ENCODE peak calls at places on chromosomes 3 and 15, in five cellular contexts. L is fibroblast of lung, J is GM23248, R is lung, S is adipocyte. G is an unnamed sample.

GRCh38 chr3:182500294-182500693 is 293.0 kb upstream of the ATP11B start:
- DNase-seq in S (no peak), L (no peak), J (no peak), R (no peak), G (no peak)

GRCh38 chr3:184740509-184741258 is 28.8 kb upstream of the MAGEF1 start:
- DNase-seq in J (peak; percentile 87), R (no peak), L (peak; percentile 33), S (peak; percentile 58), G (no peak)

GRCh38 chr3:17632401-17633100 is 109.9 kb downstream of the TBC1D5 start:
- DNase-seq in L (peak; percentile 73), S (peak; percentile 81), J (peak; percentile 83), R (no peak), G (no peak)

GRCh38 chr3:14335774-14336413 is 66.5 kb upstream of the SLC6A6 start:
- DNase-seq in R (no peak), J (no peak), S (no peak), L (no peak), G (no peak)

GRCh38 chr3:14915636-14916222 is 31.7 kb upstream of the NR2C2 start:
- DNase-seq in L (no peak), J (peak; percentile 11), R (no peak), S (no peak), G (no peak)

GRCh38 chr3:107264888-107265287 is 112.4 kb upstream of the CCDC54 start:
- DNase-seq in L (no peak), S (no peak), J (no peak), R (no peak), G (no peak)

GRCh38 chr15:36863551-36863950 is 236.8 kb downstream of the MEIS2 start:
- DNase-seq in S (no peak), L (peak; percentile 17), R (no peak), J (no peak), G (no peak)

GRCh38 chr3:28590216-28590615 is 241.6 kb upstream of the AZI2 start:
- DNase-seq in S (peak; percentile 42), J (peak; percentile 71), R (no peak), L (peak; percentile 62), G (no peak)

DNA sequence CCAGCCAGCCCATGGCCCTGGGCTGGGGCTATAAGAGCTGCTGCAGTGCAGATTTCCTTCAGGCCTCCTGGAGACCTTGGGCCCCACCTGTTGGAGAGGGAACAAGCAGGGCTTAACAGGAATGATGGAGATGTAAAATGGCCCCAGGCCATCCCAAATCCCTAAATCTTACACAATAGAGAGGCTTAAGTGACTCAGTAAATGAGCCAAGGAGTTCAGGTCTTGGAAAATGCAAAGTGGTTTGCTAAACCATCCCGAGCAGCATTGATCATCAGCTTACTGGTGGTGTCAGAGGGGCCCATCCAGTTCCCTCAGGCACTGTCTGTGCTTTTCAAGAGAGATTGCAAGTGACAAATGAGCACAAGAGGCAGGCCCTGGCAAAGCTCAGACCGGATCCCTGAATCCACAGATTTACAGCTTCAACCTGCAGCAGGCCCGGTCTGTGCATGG is 325.5 kb downstream of the UACA start:
- DNase-seq in R (no peak), J (peak; percentile 41), L (no peak), S (peak; percentile 65), G (no peak)
- H3K27me3 ChIP-seq in R (no peaks in the 10 kb centered on the region), J (peaks cover 27% of the 10 kb centered on the region), L (peaks cover 24% of the 10 kb centered on the region), S (peaks cover 51% of the 10 kb centered on the region), G (no peaks in the 10 kb centered on the region)

GRCh38 chr3:129602730-129603560 is 3.5 kb downstream of the PLXND1 start:
- DNase-seq in S (peak; percentile 96), L (peak; percentile 93), R (peak; percentile 78), J (peak; percentile 96), G (peak; percentile 92)
- H3K4me1 ChIP-seq in S (peaks cover 73% of the 10 kb centered on the region), L (peaks cover 42% of the 10 kb centered on the region), R (no peaks in the 10 kb centered on the region), J (peaks cover 52% of the 10 kb centered on the region), G (no peaks in the 10 kb centered on the region)

GRCh38 chr3:49781415-49782199 is 4.7 kb downstream of the IP6K1 start:
- DNase-seq in J (no peak), S (peak; percentile 10), R (no peak), L (no peak), G (no peak)
- H3K27me3 ChIP-seq in J (no peaks in the 10 kb centered on the region), S (no peaks in the 10 kb centered on the region), R (no peaks in the 10 kb centered on the region), L (no peaks in the 10 kb centered on the region), G (no peaks in the 10 kb centered on the region)

GRCh38 chr3:177596822-177597271 is 399.6 kb upstream of the TBL1XR1 start:
- DNase-seq in R (no peak), L (no peak), J (peak; percentile 58), S (peak; percentile 64), G (no peak)
- H3K4me1 ChIP-seq in R (peaks cover 28% of the 10 kb centered on the region), L (peaks cover 17% of the 10 kb centered on the region), J (peaks cover 53% of the 10 kb centered on the region), S (peaks cover 64% of the 10 kb centered on the region), G (no peaks in the 10 kb centered on the region)

G was measured in right atrium auricular region.